ENCODE peak calls at places on chromosomes 3 and 15, in ten cellular contexts. B is OCI-LY7, W is tibial artery, S is GM12865, U is foreskin fibroblast, K is astrocyte of the spinal cord, Y is uterus, J is body of pancreas, P is endothelial cell, V is breast epithelium. O is an unnamed sample.

GRCh38 chr3:106261915-106262683 is 393.3 kb upstream of the CBLB start:
- DNase-seq in B (no peak), W (no peak), S (no peak), U (peak), K (peak), Y (no peak), J (no peak), P (no peak), V (no peak), O (no peak)

GRCh38 chr3:8891774-8892173 is 71.5 kb downstream of the RAD18 start:
- DNase-seq in B (no peak), W (no peak), S (no peak), U (no peak), K (no peak), Y (no peak), J (no peak), P (no peak), V (no peak), O (no peak)

GRCh38 chr3:108493862-108494261 is 16.5 kb downstream of the MYH15 start:
- DNase-seq in B (no peak), W (no peak), S (no peak), U (peak), K (no peak), Y (no peak), J (peak), P (peak), V (no peak), O (no peak)

GRCh38 chr3:56303508-56303907 is 164.8 kb downstream of the ERC2 start:
- DNase-seq in B (peak), W (no peak), S (peak), U (peak), K (peak), Y (no peak), J (no peak), P (peak), V (no peak), O (no peak)

GRCh38 chr15:68187559-68187958 is 17.6 kb downstream of the CALML4 start:
- DNase-seq in B (peak), W (no peak), S (no peak), U (peak), K (peak), Y (peak), J (peak), P (no peak), V (peak), O (peak)

GRCh38 chr3:12353796-12354505 is 65.1 kb downstream of the PPARG start:
- DNase-seq in B (no peak), W (no peak), S (no peak), U (peak), K (no peak), Y (no peak), J (no peak), P (no peak), V (no peak), O (no peak)

GRCh38 chr3:105883798-105884377 is 15.1 kb upstream of the CBLB start:
- DNase-seq in B (no peak), W (no peak), S (no peak), U (peak), K (no peak), Y (no peak), J (no peak), P (no peak), V (no peak), O (no peak)

GRCh38 chr3:73225161-73225861 is 163.9 kb downstream of the EBLN2 start:
- DNase-seq in B (no peak), W (no peak), S (no peak), U (no peak), K (no peak), Y (no peak), J (no peak), P (no peak), V (no peak), O (no peak)

GRCh38 chr3:194139085-194139976 is 3.4 kb downstream of the HES1 start:
- DNase-seq in B (peak), W (no peak), S (no peak), U (peak), K (peak), Y (peak), J (peak), P (no peak), V (no peak), O (no peak)

GRCh38 chr3:71066849-71067261 is 516.7 kb downstream of the FOXP1 start:
- DNase-seq in B (peak), W (no peak), S (no peak), U (peak), K (no peak), Y (peak), J (no peak), P (no peak), V (no peak), O (no peak)

GRCh38 chr3:28788571-28788970 is 439.9 kb upstream of the AZI2 start:
- DNase-seq in B (no peak), W (no peak), S (no peak), U (no peak), K (no peak), Y (no peak), J (no peak), P (no peak), V (no peak), O (no peak)

GRCh38 chr15:78617131-78617915 is 3.5 kb downstream of the CHRNA3 start:
- DNase-seq in B (no peak), W (peak), S (no peak), U (no peak), K (no peak), Y (no peak), J (no peak), P (no peak), V (no peak), O (peak)

GRCh38 chr3:64871955-64872354 is 184.2 kb upstream of the ADAMTS9 start:
- DNase-seq in B (no peak), W (no peak), S (no peak), U (no peak), K (no peak), Y (no peak), J (no peak), P (no peak), V (no peak), O (no peak)

GRCh38 chr3:125069452-125069851 is 13.7 kb upstream of the HEG1 start:
- DNase-seq in B (no peak), W (no peak), S (no peak), U (no peak), K (no peak), Y (no peak), J (no peak), P (no peak), V (no peak), O (no peak)

GRCh38 chr3:162534431-162534830 is 1037.8 kb downstream of the OTOL1 start:
- DNase-seq in B (no peak), W (no peak), S (no peak), U (no peak), K (no peak), Y (no peak), J (no peak), P (no peak), V (no peak), O (no peak)

GRCh38 chr3:44099566-44100297 is 142.0 kb upstream of the TOPAZ1 start:
- DNase-seq in B (no peak), W (no peak), S (no peak), U (no peak), K (peak), Y (no peak), J (no peak), P (no peak), V (no peak), O (no peak)

GRCh38 chr3:185152433-185153169 is at the start of gene C3orf70:
- DNase-seq in B (no peak), W (peak), S (peak), U (peak), K (peak), Y (peak), J (peak), P (peak), V (no peak), O (peak)

GRCh38 chr3:13140596-13140995 is 67.4 kb upstream of the IQSEC1 start:
- DNase-seq in B (no peak), W (peak), S (no peak), U (no peak), K (no peak), Y (no peak), J (peak), P (no peak), V (no peak), O (no peak)

GRCh38 chr15:85941186-85941855 is 138.3 kb upstream of the AGBL1 start:
- DNase-seq in B (no peak), W (no peak), S (no peak), U (no peak), K (peak), Y (peak), J (peak), P (no peak), V (no peak), O (no peak)

GRCh38 chr3:42090973-42091731 is at the start of gene TRAK1:
- DNase-seq in B (no peak), W (peak), S (no peak), U (peak), K (peak), Y (no peak), J (no peak), P (no peak), V (peak), O (no peak)

GRCh38 chr3:134060561-134061385 is 31.0 kb upstream of the SLCO2A1 start:
- DNase-seq in B (no peak), W (no peak), S (no peak), U (no peak), K (no peak), Y (no peak), J (no peak), P (no peak), V (no peak), O (no peak)

GRCh38 chr3:59189561-59190338 is 139.9 kb upstream of the CFAP20DC start:
- DNase-seq in B (no peak), W (no peak), S (no peak), U (no peak), K (no peak), Y (no peak), J (no peak), P (no peak), V (no peak), O (no peak)

GRCh38 chr3:66498718-66499611 is 1.9 kb downstream of the LRIG1 start:
- DNase-seq in B (peak), W (peak), S (no peak), U (peak), K (no peak), Y (peak), J (peak), P (no peak), V (no peak), O (no peak)

GRCh38 chr3:184289426-184289938 is 9.6 kb upstream of the PSMD2 start:
- DNase-seq in B (peak), W (no peak), S (peak), U (peak), K (peak), Y (no peak), J (peak), P (peak), V (no peak), O (peak)

GRCh38 chr15:83871808-83872559 is 218.1 kb downstream of the ADAMTSL3 start:
- DNase-seq in B (no peak), W (no peak), S (peak), U (peak), K (peak), Y (no peak), J (peak), P (no peak), V (no peak), O (no peak)

GRCh38 chr3:146524961-146525360 is 19.4 kb downstream of the PLSCR1 start:
- DNase-seq in B (no peak), W (no peak), S (no peak), U (no peak), K (no peak), Y (no peak), J (no peak), P (no peak), V (no peak), O (no peak)

GRCh38 chr3:187773963-187774789 is 28.9 kb upstream of the BCL6 start:
- DNase-seq in B (peak), W (no peak), S (no peak), U (no peak), K (no peak), Y (no peak), J (peak), P (no peak), V (no peak), O (no peak)

GRCh38 chr3:181694805-181695660 is 16.7 kb upstream of the SOX2 start:
- DNase-seq in B (no peak), W (no peak), S (no peak), U (peak), K (peak), Y (peak), J (peak), P (peak), V (no peak), O (peak)

GRCh38 chr3:127953636-127954035 is 38.6 kb downstream of the KBTBD12 start:
- DNase-seq in B (no peak), W (no peak), S (no peak), U (peak), K (no peak), Y (no peak), J (no peak), P (no peak), V (no peak), O (no peak)

GRCh38 chr3:133958071-133958806 is 62.6 kb upstream of the RAB6B start:
- DNase-seq in B (no peak), W (no peak), S (no peak), U (no peak), K (no peak), Y (no peak), J (peak), P (no peak), V (no peak), O (no peak)

GRCh38 chr3:141738636-141739363 is 702 bp downstream of the RNF7 start:
- DNase-seq in B (peak), W (no peak), S (peak), U (peak), K (peak), Y (no peak), J (peak), P (no peak), V (no peak), O (no peak)

DNA sequence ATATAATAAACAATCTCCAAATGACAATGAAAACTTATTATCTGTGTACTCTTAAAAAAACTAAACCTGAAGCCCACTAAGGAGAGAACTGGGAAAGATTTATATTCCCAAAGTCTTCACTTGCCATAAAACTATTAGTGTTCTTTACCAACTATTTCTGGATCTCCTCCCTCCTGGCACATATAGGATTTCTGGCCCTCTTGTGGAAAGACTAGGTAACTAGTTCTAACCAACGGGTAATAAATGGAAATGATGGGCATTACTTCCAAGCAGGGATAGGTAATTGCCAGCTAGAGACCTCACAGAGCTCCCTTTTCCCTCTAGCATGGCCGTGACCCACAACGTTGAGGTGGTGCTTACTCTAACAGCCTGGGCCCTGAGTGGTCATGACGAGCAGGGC is 110.1 kb downstream of the DNAH12 start:
- DNase-seq in B (peak), W (no peak), S (peak), U (peak), K (peak), Y (no peak), J (no peak), P (no peak), V (no peak), O (no peak)
- TF ChIP-seq CTCF in B (peak), W (peak), S (peak), U (peak), K (peak), Y (no peak), J (no peak), P (peak), V (peak), O (no peak)

DNA sequence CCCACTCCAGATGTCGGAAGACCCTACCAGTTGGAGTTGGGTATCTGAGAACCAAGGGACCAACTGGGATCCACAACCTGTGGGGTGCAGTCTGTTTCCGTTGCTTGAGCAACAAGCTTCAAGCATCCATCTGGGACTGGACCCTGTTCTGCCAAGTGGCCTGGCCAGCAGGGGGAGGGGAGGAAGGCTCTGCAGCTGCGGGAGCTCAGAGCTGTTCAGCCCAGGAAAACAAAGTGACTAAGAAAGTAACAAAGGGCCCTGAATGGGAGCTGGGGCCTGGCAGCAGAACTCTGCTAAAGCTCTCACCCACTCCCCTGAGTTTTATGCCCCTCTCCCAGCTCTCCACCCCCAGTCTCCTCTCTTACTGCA is 2.7 kb downstream of the TYRO3 start:
- DNase-seq in B (no peak), W (no peak), S (no peak), U (peak), K (peak), Y (peak), J (peak), P (peak), V (no peak), O (no peak)
- TF ChIP-seq CTCF in B (no peak), W (no peak), S (no peak), U (peak), K (peak), Y (peak), J (no peak), P (peak), V (no peak), O (no peak)

GRCh38 chr3:109696932-109697331 is 359.6 kb upstream of the DPPA4 start:
- DNase-seq in B (no peak), W (no peak), S (no peak), U (no peak), K (no peak), Y (no peak), J (no peak), P (no peak), V (no peak), O (no peak)
- TF ChIP-seq CTCF in B (no peak), W (no peak), S (no peak), U (no peak), K (peak), Y (no peak), J (no peak), P (peak), V (no peak), O (no peak)

GRCh38 chr3:142857056-142857455 is 31.8 kb downstream of the PCOLCE2 start:
- DNase-seq in B (peak), W (no peak), S (peak), U (peak), K (no peak), Y (no peak), J (peak), P (peak), V (no peak), O (peak)
- TF ChIP-seq CTCF in B (peak), W (no peak), S (no peak), U (no peak), K (no peak), Y (no peak), J (peak), P (peak), V (no peak), O (no peak)

DNA sequence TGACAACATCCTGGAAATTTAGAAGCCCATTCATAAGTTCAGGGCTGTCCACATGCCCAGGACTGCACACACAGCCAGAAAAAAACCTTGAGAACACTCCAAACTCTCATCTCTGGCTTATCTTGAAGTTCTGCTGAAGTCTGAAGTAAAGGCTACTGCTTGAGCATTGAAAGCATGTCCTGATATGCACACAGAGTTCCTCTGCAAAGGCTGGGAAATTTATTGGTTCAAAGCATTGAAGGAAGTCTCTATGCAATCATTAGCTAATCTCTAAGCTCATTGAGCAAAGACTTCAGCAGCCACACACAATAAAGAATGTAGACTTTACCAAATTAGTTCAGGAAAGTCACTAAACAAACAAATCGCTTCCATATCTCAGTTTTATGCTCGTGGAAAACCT is 162.0 kb upstream of the STT3B start:
- DNase-seq in B (no peak), W (no peak), S (no peak), U (no peak), K (no peak), Y (no peak), J (no peak), P (no peak), V (no peak), O (no peak)
- TF ChIP-seq CTCF in B (no peak), W (no peak), S (no peak), U (no peak), K (no peak), Y (no peak), J (no peak), P (no peak), V (no peak), O (no peak)

DNA sequence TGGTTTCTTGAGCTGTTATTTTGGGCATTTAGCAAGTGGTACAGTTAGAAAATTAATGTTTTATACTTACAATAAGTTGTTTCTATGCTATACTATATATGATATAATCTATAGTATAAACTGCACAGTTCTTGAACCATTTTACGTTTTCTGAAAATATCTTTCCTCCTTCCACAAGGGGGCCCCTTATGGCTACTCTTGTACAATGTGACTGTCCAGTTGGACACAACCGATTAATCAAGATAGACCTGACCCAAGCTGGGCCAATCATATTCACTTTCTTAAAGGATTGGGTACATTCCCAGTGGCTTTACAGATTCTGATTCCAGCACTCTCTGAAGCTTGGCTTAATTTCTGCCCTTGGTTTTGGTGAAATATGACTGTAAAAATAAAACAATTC is 953.4 kb downstream of the AGBL1 start:
- DNase-seq in B (no peak), W (no peak), S (no peak), U (no peak), K (no peak), Y (no peak), J (no peak), P (no peak), V (no peak), O (no peak)
- TF ChIP-seq CTCF in B (peak), W (no peak), S (no peak), U (peak), K (peak), Y (no peak), J (no peak), P (peak), V (no peak), O (no peak)

GRCh38 chr3:120198305-120198878 is 86.6 kb downstream of the GPR156 start:
- DNase-seq in B (peak), W (no peak), S (peak), U (peak), K (peak), Y (no peak), J (no peak), P (no peak), V (no peak), O (no peak)
- TF ChIP-seq CTCF in B (peak), W (no peak), S (peak), U (no peak), K (peak), Y (no peak), J (no peak), P (no peak), V (peak), O (no peak)

DNA sequence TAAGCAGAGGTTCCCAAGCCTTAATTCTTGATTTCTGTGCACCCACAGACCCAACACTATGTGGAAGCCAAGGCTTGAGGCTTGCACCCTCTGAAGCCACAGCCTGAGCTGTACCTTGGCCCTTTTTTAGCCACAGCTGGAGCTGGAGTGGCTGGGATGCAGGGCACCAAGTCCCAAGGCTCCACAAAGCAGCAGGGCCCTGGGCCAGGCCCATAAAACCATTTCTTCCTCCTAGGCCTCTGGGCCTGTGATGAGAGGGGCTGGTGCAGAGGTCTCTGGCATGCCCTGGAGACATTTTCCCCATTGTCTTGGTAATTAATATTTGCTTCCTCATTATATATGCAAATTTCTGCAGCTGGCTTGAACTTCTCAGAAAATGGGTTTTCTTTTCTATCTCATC is 60.9 kb upstream of the GSK3B start:
- DNase-seq in B (no peak), W (no peak), S (no peak), U (no peak), K (no peak), Y (no peak), J (no peak), P (no peak), V (no peak), O (no peak)
- TF ChIP-seq CTCF in B (no peak), W (no peak), S (no peak), U (no peak), K (no peak), Y (no peak), J (no peak), P (no peak), V (no peak), O (no peak)

DNA sequence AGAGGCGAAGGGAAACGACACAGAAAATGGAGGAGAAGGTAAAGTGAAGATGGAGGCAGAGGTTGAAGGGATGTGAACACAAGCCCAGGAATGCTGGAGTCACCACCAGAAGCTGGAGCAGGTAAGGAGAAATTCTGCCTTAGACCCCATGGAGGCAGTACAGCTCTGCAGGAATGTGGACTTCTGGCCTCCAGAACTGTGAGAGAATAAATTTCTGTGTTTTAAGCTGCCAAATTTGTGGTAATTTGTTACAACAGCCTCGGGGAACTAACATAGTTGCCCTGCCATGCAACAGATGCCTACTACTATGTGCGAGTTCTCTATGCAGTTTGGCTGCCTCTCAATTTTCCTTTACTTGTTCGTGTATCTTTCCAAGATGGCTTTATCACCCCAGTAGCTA is 394.1 kb downstream of the TUSC7 start:
- DNase-seq in B (no peak), W (no peak), S (no peak), U (peak), K (no peak), Y (no peak), J (no peak), P (no peak), V (no peak), O (no peak)
- TF ChIP-seq CTCF in B (no peak), W (no peak), S (no peak), U (no peak), K (peak), Y (no peak), J (no peak), P (no peak), V (no peak), O (no peak)